ENCODE peak calls at places on chromosomes 4 and X, in four cellular contexts. W is HepG2, F is GM12878, R is K562. T is an unnamed sample.

GRCh38 chrX:20320461-20321159 is 53.9 kb upstream of the RPS6KA3 start:
- DNase-seq in W (peak), R (no peak), F (peak), T (no peak)

GRCh38 chrX:77451041-77451440 is 3.9 kb downstream of the FGF16 start:
- DNase-seq in W (no peak), F (no peak), R (no peak), T (no peak)

GRCh38 chr4:77159798-77160197 is 2.8 kb downstream of the CCNG2 start:
- DNase-seq in W (no peak), F (no peak), R (no peak), T (no peak)

GRCh38 chr4:21177092-21177491 is 476.8 kb downstream of the PACRGL start:
- DNase-seq in R (no peak), F (no peak), W (no peak), T (no peak)

GRCh38 chr4:184588893-184589292 is 60.4 kb downstream of the CASP3 start:
- DNase-seq in R (no peak), W (no peak), F (no peak), T (no peak)

GRCh38 chrX:113644426-113644825 is 803.8 kb upstream of the AMOT start:
- DNase-seq in R (no peak), W (no peak), F (no peak), T (no peak)

GRCh38 chr4:10336471-10336870 is 120.8 kb downstream of the ZNF518B start:
- DNase-seq in F (no peak), R (no peak), W (no peak), T (no peak)

GRCh38 chrX:24020280-24020876 is 6.6 kb downstream of the KLHL15 start:
- DNase-seq in W (no peak), F (no peak), R (no peak), T (no peak)

GRCh38 chr4:143700060-143700419 is 435 bp downstream of the FREM3 start:
- DNase-seq in W (no peak), R (no peak), F (no peak), T (peak)

GRCh38 chrX:54042609-54043010 is 1.7 kb downstream of the PHF8 start:
- DNase-seq in W (peak), R (peak), F (no peak), T (peak)

GRCh38 chr4:124282301-124282898 is 430.1 kb downstream of the ANKRD50 start:
- DNase-seq in R (no peak), W (no peak), F (no peak), T (no peak)

GRCh38 chr4:3830774-3831528 is 64.8 kb downstream of the ADRA2C start:
- DNase-seq in R (peak), F (no peak), W (peak), T (no peak)

GRCh38 chr4:158371158-158371557 is 150.5 kb upstream of the RXFP1 start:
- DNase-seq in F (no peak), W (no peak), R (no peak), T (no peak)

GRCh38 chrX:22365460-22365859 is 92.7 kb downstream of the CBLL2 start:
- DNase-seq in W (no peak), R (no peak), F (no peak), T (no peak)
- TF ChIP-seq CBFB in W (no peak), R (no peak), F (no peak), T (no peak)

GRCh38 chr4:64721106-64721505 is 311.9 kb upstream of the TECRL start:
- DNase-seq in W (no peak), R (no peak), F (no peak), T (no peak)

GRCh38 chr4:64713256-64713840 is 304.1 kb upstream of the TECRL start:
- DNase-seq in R (peak), F (no peak), W (peak), T (no peak)

GRCh38 chr4:64715741-64716140 is 306.5 kb upstream of the TECRL start:
- DNase-seq in W (no peak), F (no peak), R (no peak), T (no peak)

DNA sequence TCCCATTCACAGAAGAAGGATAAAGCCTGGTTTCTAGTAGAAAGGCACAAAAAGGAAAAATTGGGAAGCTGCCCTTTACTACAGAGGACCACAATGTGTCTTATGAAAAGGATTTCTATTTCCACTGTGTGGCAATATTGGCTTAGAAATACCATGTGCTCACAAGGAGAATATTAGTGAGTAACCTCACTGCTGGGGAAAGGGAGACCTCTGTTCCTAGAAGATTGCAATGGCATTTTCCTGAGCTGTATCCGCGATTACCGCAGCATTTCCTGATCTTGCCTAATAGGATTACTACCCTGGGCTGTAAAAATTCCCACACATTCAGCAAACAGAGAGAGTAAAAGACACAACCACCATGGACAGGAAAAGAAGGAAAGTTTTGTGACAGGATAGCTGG is 308.8 kb upstream of the TECRL start:
- DNase-seq in W (no peak), R (no peak), F (no peak), T (no peak)
- TF ChIP-seq SP1 in W (no peak), R (no peak), F (no peak), T (no peak)

DNA sequence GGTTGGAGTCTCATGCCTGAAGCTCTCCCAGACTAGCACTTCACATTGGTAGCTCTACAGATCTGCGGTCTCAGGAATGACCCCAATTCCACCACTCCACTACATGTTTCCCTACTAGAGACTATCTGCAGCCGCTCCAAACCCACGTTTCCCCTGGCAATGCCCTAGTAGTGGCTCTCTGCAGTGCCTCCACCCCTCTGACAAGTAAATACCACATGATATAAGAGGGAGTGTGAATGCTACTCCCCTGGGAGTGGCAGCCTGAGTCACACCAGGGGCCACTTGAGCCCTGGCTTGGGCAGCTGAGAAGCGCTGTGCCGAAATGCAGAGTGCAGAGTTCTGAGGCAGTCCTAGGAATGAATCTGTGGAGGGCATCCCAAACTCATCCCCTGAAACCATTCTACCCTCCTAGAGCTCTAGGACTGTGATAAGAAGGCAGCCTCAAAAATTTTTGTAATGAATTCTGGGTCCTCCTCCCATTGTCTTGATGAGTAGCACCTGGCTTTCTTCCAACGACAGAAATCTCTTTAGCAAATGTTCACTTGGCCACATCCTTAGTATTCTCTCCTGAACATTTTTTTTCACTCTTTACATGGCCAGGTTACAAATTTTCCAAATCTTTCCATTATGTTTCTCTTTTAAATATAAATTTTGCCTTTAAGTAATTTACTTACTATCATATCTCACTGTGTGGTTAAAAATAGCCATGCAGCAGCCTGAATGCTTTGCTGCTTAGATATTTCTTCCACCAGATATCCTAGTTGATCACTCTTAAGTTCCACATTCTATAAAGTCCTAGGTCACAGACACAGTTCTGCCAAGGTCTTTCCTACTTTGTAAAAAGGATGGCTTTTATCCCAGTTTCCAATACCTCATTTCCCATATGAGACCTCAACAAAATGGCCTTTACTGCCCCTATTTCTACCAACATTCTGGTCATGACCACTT is 160.2 kb upstream of the CPEB2 start:
- DNase-seq in F (no peak), W (no peak), R (no peak), T (no peak)
- TF ChIP-seq CBFB in F (no peak), W (no peak), R (no peak), T (no peak)

GRCh38 chr4:1763550-1764080 is 29.5 kb upstream of the FGFR3 start:
- DNase-seq in W (peak), F (no peak), R (peak), T (no peak)
- TF ChIP-seq SP1 in W (no peak), F (no peak), R (no peak), T (no peak)

DNA sequence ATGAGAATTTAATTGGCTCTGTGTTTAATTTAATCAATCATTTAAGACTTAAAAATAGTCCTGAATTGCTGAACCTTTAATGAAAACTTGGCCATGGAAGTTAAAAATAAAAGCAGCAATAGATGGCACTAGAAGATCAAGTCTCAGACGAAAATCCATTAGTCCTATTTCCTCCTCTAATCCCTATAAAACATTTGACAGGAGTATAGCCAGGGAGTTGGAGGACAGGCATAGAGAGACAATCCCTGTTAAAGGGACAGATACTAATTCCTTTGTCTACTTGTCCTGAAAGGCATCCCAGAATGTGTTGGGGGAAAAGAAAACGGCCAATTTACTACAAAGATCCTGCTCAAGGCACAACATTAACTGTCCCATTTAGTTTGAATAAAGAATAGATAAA is 276.3 kb upstream of the TACR3 start:
- DNase-seq in F (no peak), W (no peak), R (no peak), T (no peak)
- TF ChIP-seq CBFB in F (no peak), W (no peak), R (no peak), T (no peak)

GRCh38 chrX:115563633-115564182 is 2.7 kb downstream of the PLS3 start:
- DNase-seq in F (no peak), R (no peak), W (no peak), T (no peak)
- TF ChIP-seq SP1 in F (no peak), R (no peak), W (no peak), T (no peak)

GRCh38 chrX:134746379-134746723 is 88.1 kb upstream of the PLAC1 start:
- DNase-seq in R (no peak), W (no peak), F (no peak), T (no peak)
- TF ChIP-seq CBFB in R (no peak), W (no peak), F (no peak), T (no peak)